ENCODE peak calls at places on chromosomes 12 and 14, in five cellular contexts. One of them, this sample, is unnamed.

GRCh38 chr14:50910495-50911420 is 33.5 kb downstream of the PYGL start:
- DNase-seq in A549: no peak
- DNase-seq in K562: no peak
- DNase-seq in HepG2: no peak
- DNase-seq in GM12878: no peak
- DNase-seq in this sample: no peak

GRCh38 chr12:62711626-62712305 is 223.2 kb downstream of the PPM1H start:
- DNase-seq in HepG2: no peak
- DNase-seq in GM12878: no peak
- DNase-seq in A549: no peak
- DNase-seq in K562: no peak
- DNase-seq in this sample: no peak

GRCh38 chr12:130716918-130717306 is 813 bp upstream of the RIMBP2 start:
- DNase-seq in K562: no peak
- DNase-seq in A549: no peak
- DNase-seq in HepG2: no peak
- DNase-seq in GM12878: peak; percentile 40
- DNase-seq in this sample: no peak

GRCh38 chr12:1826867-1827705 is 6.7 kb downstream of the LRTM2 start:
- DNase-seq in K562: no peak
- DNase-seq in GM12878: no peak
- DNase-seq in A549: no peak
- DNase-seq in HepG2: no peak
- DNase-seq in this sample: no peak

GRCh38 chr12:94263011-94263786 is 114.8 kb downstream of the PLXNC1 start:
- DNase-seq in K562: no peak
- DNase-seq in A549: no peak
- DNase-seq in HepG2: no peak
- DNase-seq in GM12878: peak; percentile 76
- DNase-seq in this sample: no peak

GRCh38 chr12:4401108-4401507 is 21.6 kb upstream of the FGF23 start:
- DNase-seq in GM12878: no peak
- DNase-seq in K562: no peak
- DNase-seq in HepG2: no peak
- DNase-seq in A549: no peak
- DNase-seq in this sample: no peak

GRCh38 chr12:49661191-49661590 is 37.8 kb downstream of the PRPF40B start:
- DNase-seq in A549: no peak
- DNase-seq in HepG2: no peak
- DNase-seq in K562: no peak
- DNase-seq in GM12878: no peak
- DNase-seq in this sample: no peak

GRCh38 chr12:4116251-4117111 is 157.1 kb upstream of the CCND2 start:
- DNase-seq in GM12878: no peak
- DNase-seq in A549: no peak
- DNase-seq in K562: no peak
- DNase-seq in HepG2: peak; percentile 19
- DNase-seq in this sample: no peak

GRCh38 chr12:104953323-104953722 is 4.8 kb downstream of the SLC41A2 start:
- DNase-seq in K562: no peak
- DNase-seq in HepG2: no peak
- DNase-seq in GM12878: no peak
- DNase-seq in A549: no peak
- DNase-seq in this sample: no peak

GRCh38 chr12:115507951-115508722 is 769.4 kb downstream of the MED13L start:
- DNase-seq in GM12878: no peak
- DNase-seq in K562: no peak
- DNase-seq in HepG2: peak; percentile 94
- DNase-seq in A549: no peak
- DNase-seq in this sample: peak; percentile 84

DNA sequence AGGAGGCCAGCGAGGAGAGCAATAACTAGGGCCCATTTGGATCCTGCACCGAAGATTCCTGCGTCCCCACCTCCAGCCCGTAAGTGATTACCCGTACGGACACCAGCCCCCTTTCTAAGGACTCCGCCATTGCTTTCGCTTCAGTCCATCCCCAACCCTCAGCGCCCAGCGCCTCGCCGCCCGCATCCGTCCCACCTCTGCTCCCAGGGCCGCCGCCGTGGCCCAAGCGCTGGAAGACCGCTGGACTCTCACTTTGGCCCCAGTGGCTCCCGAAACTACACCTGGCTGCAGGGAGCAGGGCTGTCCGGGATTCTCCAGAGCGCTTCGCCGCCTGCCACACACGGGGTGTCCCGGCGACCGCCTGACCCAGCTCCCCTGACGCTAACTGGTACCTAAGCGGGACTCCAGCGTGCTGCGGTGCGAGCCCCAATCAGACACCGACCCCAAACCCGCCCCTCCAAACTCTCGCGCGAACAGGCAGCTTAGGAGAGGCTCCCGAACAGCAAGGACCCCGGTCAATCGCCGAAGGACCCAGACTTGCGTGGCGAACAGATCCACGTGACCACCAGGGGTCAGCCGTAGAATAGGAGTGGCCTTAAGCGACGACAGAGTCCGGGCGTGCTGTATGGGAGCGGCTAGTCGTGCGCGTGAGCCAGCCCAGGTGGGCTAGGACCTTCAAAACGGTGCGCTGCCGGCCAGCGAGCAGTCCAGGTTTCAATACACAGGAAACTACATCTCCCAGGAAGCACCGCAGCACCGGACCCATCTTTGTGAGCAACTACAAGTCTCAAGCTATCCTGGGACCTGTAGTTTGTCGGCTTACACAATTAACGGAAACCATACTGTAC is at the start of gene CNPY2:
- DNase-seq in HepG2: peak; percentile 99
- DNase-seq in GM12878: peak; percentile 97
- DNase-seq in A549: peak; percentile 97
- DNase-seq in K562: peak; percentile 96
- DNase-seq in this sample: peak; percentile 97
- TF ChIP-seq ESRRA in HepG2: peak; percentile 45
- TF ChIP-seq ESRRA in GM12878: no peak
- TF ChIP-seq ESRRA in A549: no peak
- TF ChIP-seq ESRRA in K562: peak; percentile 24
- TF ChIP-seq ESRRA in this sample: peak; percentile 40

GRCh38 chr14:101193845-101194355 is 290.4 kb upstream of the RTL1 start:
- DNase-seq in A549: no peak
- DNase-seq in GM12878: no peak
- DNase-seq in HepG2: no peak
- DNase-seq in K562: no peak
- DNase-seq in this sample: no peak

GRCh38 chr14:101196795-101197590 is 293.5 kb upstream of the RTL1 start:
- DNase-seq in K562: peak; percentile 17
- DNase-seq in HepG2: no peak
- DNase-seq in GM12878: no peak
- DNase-seq in A549: no peak
- DNase-seq in this sample: peak; percentile 54

GRCh38 chr14:101194356-101195308 is 291.1 kb upstream of the RTL1 start:
- DNase-seq in K562: no peak
- DNase-seq in GM12878: no peak
- DNase-seq in HepG2: no peak
- DNase-seq in A549: no peak
- DNase-seq in this sample: no peak

GRCh38 chr14:101196051-101196450 is 292.5 kb upstream of the RTL1 start:
- DNase-seq in HepG2: no peak
- DNase-seq in GM12878: no peak
- DNase-seq in K562: no peak
- DNase-seq in A549: no peak
- DNase-seq in this sample: no peak

GRCh38 chr14:101195309-101195724 is 291.8 kb upstream of the RTL1 start:
- DNase-seq in GM12878: no peak
- DNase-seq in K562: no peak
- DNase-seq in A549: no peak
- DNase-seq in HepG2: no peak
- DNase-seq in this sample: no peak
- TF ChIP-seq ESRRA in GM12878: no peak
- TF ChIP-seq ESRRA in K562: no peak
- TF ChIP-seq ESRRA in A549: no peak
- TF ChIP-seq ESRRA in HepG2: no peak
- TF ChIP-seq ESRRA in this sample: no peak

DNA sequence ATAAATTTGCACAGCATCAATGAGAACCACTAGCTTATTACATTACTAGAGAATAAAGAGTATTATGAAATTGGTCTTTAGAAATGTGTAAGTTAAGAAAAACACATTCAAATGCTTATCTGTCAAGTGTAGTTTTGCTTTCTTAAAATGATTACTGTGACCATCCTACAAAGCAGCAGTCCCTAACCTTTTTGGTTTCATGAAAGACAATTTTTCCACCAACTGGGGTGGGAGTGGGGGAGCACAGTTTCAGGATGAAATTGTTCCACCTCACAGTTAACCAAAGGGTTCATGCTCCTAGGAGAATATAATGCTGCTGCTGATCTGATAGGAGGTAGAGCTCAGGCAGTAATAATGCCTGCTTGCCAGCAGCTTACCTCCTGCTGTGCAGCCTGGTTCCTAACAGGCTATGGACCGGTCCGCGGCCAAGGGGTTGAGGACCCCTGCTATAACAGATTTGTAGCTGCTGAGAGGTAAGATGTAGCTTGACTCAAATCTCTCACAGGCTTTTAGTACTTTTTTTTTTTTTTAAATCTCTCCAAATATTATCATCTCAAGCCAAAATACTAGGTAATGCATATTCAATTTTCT is 45.4 kb downstream of the PPP4R3A start:
- DNase-seq in GM12878: no peak
- DNase-seq in A549: no peak
- DNase-seq in HepG2: no peak
- DNase-seq in K562: no peak
- DNase-seq in this sample: no peak
- TF ChIP-seq ESRRA in GM12878: no peak
- TF ChIP-seq ESRRA in A549: no peak
- TF ChIP-seq ESRRA in HepG2: no peak
- TF ChIP-seq ESRRA in K562: no peak
- TF ChIP-seq ESRRA in this sample: no peak

DNA sequence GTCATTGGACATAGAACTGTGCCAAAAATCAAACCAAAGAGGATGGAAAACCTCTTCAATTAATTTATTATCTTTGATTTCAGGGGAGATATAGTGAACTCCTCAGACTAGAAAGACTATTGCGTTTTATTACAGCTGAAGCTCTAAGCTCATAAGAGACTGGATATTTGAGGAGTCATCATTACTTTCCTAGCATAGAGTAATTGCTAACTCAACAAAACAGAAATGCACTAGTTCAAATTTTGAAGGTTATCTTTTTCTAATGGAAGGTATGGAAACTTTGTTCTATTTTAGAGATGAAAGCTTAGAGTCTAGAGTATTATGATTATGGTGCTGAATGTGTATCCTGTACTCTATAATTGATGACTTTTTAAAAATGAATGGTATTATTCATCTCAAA is 5.3 kb upstream of the BEST3 start:
- DNase-seq in A549: no peak
- DNase-seq in GM12878: no peak
- DNase-seq in HepG2: no peak
- DNase-seq in K562: no peak
- DNase-seq in this sample: no peak
- TF ChIP-seq ESRRA in A549: no peak
- TF ChIP-seq ESRRA in GM12878: no peak
- TF ChIP-seq ESRRA in HepG2: no peak
- TF ChIP-seq ESRRA in K562: no peak
- TF ChIP-seq ESRRA in this sample: no peak

GRCh38 chr12:89544027-89544426 is 18.2 kb upstream of the POC1B start:
- DNase-seq in A549: no peak
- DNase-seq in K562: peak; percentile 35
- DNase-seq in GM12878: no peak
- DNase-seq in HepG2: no peak
- DNase-seq in this sample: no peak

GRCh38 chr12:89540586-89540985 is 14.7 kb upstream of the POC1B start:
- DNase-seq in K562: peak; percentile 24
- DNase-seq in HepG2: no peak
- DNase-seq in A549: no peak
- DNase-seq in GM12878: no peak
- DNase-seq in this sample: no peak

GRCh38 chr12:89547116-89547515 is 21.3 kb upstream of the POC1B start:
- DNase-seq in GM12878: no peak
- DNase-seq in HepG2: no peak
- DNase-seq in K562: no peak
- DNase-seq in A549: no peak
- DNase-seq in this sample: no peak

GRCh38 chr12:89542912-89543592 is 17.2 kb upstream of the POC1B start:
- DNase-seq in K562: peak; percentile 70
- DNase-seq in GM12878: peak; percentile 38
- DNase-seq in A549: peak; percentile 68
- DNase-seq in HepG2: peak; percentile 73
- DNase-seq in this sample: peak; percentile 70

DNA sequence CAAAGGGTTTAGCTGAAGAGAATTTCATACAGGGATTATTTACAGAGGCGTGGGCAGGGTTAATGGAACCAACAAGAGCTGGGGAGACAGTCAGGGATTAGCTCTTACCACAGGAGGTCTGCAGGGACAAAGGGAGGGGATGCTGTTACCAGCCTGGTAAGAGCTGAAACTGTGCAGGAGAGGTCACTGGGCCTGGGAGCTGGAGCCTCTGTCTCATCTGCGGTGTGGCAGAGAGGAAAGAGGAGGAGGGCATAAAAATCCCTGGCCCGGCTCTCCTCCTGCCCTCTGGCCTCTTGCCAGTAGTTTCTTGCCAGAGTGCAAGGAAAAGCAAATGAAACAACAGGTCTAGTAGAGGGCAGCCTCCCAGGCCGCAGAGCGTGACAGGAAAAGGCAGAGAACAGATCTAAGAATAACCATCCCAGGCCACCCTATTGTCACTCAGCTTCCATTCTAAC is 18.9 kb upstream of the POC1B start:
- DNase-seq in GM12878: no peak
- DNase-seq in A549: no peak
- DNase-seq in HepG2: no peak
- DNase-seq in K562: no peak
- DNase-seq in this sample: no peak
- TF ChIP-seq ESRRA in GM12878: no peak
- TF ChIP-seq ESRRA in A549: no peak
- TF ChIP-seq ESRRA in HepG2: no peak
- TF ChIP-seq ESRRA in K562: no peak
- TF ChIP-seq ESRRA in this sample: no peak